ENCODE peak calls at places on chromosomes 2 and 18, in eight cellular contexts. One of them, this sample, is unnamed.

GRCh38 chr2:168565512-168565911 is 109.4 kb downstream of the CERS6 start:
- DNase-seq in M059J: no peak
- DNase-seq in NCI-H526: no peak
- DNase-seq in activated T-helper 2 cell treated with anti-CD3 and anti-CD28 coated beads, Interferon-gamma antibody, Interleukin-2, Interleukin-4, amounts not matched to agents 10 μg/mL and 5 μg/mL and 100 μg/mL, durations not matched to agents 14 hours and 24 hours and 36 hours: no peak
- DNase-seq in mesenchymal stem cell: no peak
- DNase-seq in cardiac muscle cell: no peak
- DNase-seq in Ammon's horn: peak
- DNase-seq in bronchial epithelial cell: no peak
- DNase-seq in this sample: no peak

GRCh38 chr2:191679818-191680600 is 2.1 kb downstream of the NABP1 start:
- DNase-seq in M059J: peak
- DNase-seq in NCI-H526: no peak
- DNase-seq in activated T-helper 2 cell treated with anti-CD3 and anti-CD28 coated beads, Interferon-gamma antibody, Interleukin-2, Interleukin-4, amounts not matched to agents 10 μg/mL and 5 μg/mL and 100 μg/mL, durations not matched to agents 14 hours and 24 hours and 36 hours: no peak
- DNase-seq in mesenchymal stem cell: peak
- DNase-seq in cardiac muscle cell: peak
- DNase-seq in Ammon's horn: no peak
- DNase-seq in bronchial epithelial cell: peak
- DNase-seq in this sample: no peak

GRCh38 chr18:46469186-46469915 is 187.7 kb downstream of the LOXHD1 start:
- DNase-seq in M059J: peak
- DNase-seq in NCI-H526: no peak
- DNase-seq in activated T-helper 2 cell treated with anti-CD3 and anti-CD28 coated beads, Interferon-gamma antibody, Interleukin-2, Interleukin-4, amounts not matched to agents 10 μg/mL and 5 μg/mL and 100 μg/mL, durations not matched to agents 14 hours and 24 hours and 36 hours: no peak
- DNase-seq in mesenchymal stem cell: no peak
- DNase-seq in cardiac muscle cell: no peak
- DNase-seq in Ammon's horn: no peak
- DNase-seq in bronchial epithelial cell: peak
- DNase-seq in this sample: no peak

GRCh38 chr18:24987933-24988840 is 363.8 kb downstream of the ZNF521 start:
- DNase-seq in M059J: no peak
- DNase-seq in NCI-H526: no peak
- DNase-seq in activated T-helper 2 cell treated with anti-CD3 and anti-CD28 coated beads, Interferon-gamma antibody, Interleukin-2, Interleukin-4, amounts not matched to agents 10 μg/mL and 5 μg/mL and 100 μg/mL, durations not matched to agents 14 hours and 24 hours and 36 hours: no peak
- DNase-seq in mesenchymal stem cell: no peak
- DNase-seq in cardiac muscle cell: no peak
- DNase-seq in Ammon's horn: no peak
- DNase-seq in bronchial epithelial cell: no peak
- DNase-seq in this sample: no peak

GRCh38 chr18:7084766-7085080 is 32.9 kb downstream of the LAMA1 start:
- DNase-seq in M059J: peak
- DNase-seq in NCI-H526: no peak
- DNase-seq in activated T-helper 2 cell treated with anti-CD3 and anti-CD28 coated beads, Interferon-gamma antibody, Interleukin-2, Interleukin-4, amounts not matched to agents 10 μg/mL and 5 μg/mL and 100 μg/mL, durations not matched to agents 14 hours and 24 hours and 36 hours: no peak
- DNase-seq in mesenchymal stem cell: peak
- DNase-seq in cardiac muscle cell: peak
- DNase-seq in Ammon's horn: no peak
- DNase-seq in bronchial epithelial cell: peak
- DNase-seq in this sample: no peak

GRCh38 chr2:11940121-11940743 is 193.8 kb downstream of the LPIN1 start:
- DNase-seq in M059J: no peak
- DNase-seq in NCI-H526: no peak
- DNase-seq in activated T-helper 2 cell treated with anti-CD3 and anti-CD28 coated beads, Interferon-gamma antibody, Interleukin-2, Interleukin-4, amounts not matched to agents 10 μg/mL and 5 μg/mL and 100 μg/mL, durations not matched to agents 14 hours and 24 hours and 36 hours: no peak
- DNase-seq in mesenchymal stem cell: no peak
- DNase-seq in cardiac muscle cell: no peak
- DNase-seq in Ammon's horn: no peak
- DNase-seq in bronchial epithelial cell: no peak
- DNase-seq in this sample: no peak

GRCh38 chr2:31980674-31981356 is 30.0 kb downstream of the MEMO1 start:
- DNase-seq in M059J: no peak
- DNase-seq in NCI-H526: no peak
- DNase-seq in activated T-helper 2 cell treated with anti-CD3 and anti-CD28 coated beads, Interferon-gamma antibody, Interleukin-2, Interleukin-4, amounts not matched to agents 10 μg/mL and 5 μg/mL and 100 μg/mL, durations not matched to agents 14 hours and 24 hours and 36 hours: no peak
- DNase-seq in mesenchymal stem cell: peak
- DNase-seq in cardiac muscle cell: peak
- DNase-seq in Ammon's horn: peak
- DNase-seq in bronchial epithelial cell: peak
- DNase-seq in this sample: no peak

GRCh38 chr2:126921066-126921465 is 22.4 kb downstream of the TEX51 start:
- DNase-seq in M059J: no peak
- DNase-seq in NCI-H526: no peak
- DNase-seq in activated T-helper 2 cell treated with anti-CD3 and anti-CD28 coated beads, Interferon-gamma antibody, Interleukin-2, Interleukin-4, amounts not matched to agents 10 μg/mL and 5 μg/mL and 100 μg/mL, durations not matched to agents 14 hours and 24 hours and 36 hours: no peak
- DNase-seq in mesenchymal stem cell: no peak
- DNase-seq in cardiac muscle cell: no peak
- DNase-seq in Ammon's horn: no peak
- DNase-seq in bronchial epithelial cell: no peak
- DNase-seq in this sample: no peak

GRCh38 chr18:32911660-32912284 is 138.9 kb upstream of the KLHL14 start:
- DNase-seq in M059J: no peak
- DNase-seq in NCI-H526: no peak
- DNase-seq in activated T-helper 2 cell treated with anti-CD3 and anti-CD28 coated beads, Interferon-gamma antibody, Interleukin-2, Interleukin-4, amounts not matched to agents 10 μg/mL and 5 μg/mL and 100 μg/mL, durations not matched to agents 14 hours and 24 hours and 36 hours: no peak
- DNase-seq in mesenchymal stem cell: peak
- DNase-seq in cardiac muscle cell: no peak
- DNase-seq in Ammon's horn: no peak
- DNase-seq in bronchial epithelial cell: peak
- DNase-seq in this sample: peak

GRCh38 chr2:231160701-231161100 is 35.9 kb upstream of the HTR2B start:
- DNase-seq in M059J: no peak
- DNase-seq in NCI-H526: no peak
- DNase-seq in activated T-helper 2 cell treated with anti-CD3 and anti-CD28 coated beads, Interferon-gamma antibody, Interleukin-2, Interleukin-4, amounts not matched to agents 10 μg/mL and 5 μg/mL and 100 μg/mL, durations not matched to agents 14 hours and 24 hours and 36 hours: no peak
- DNase-seq in mesenchymal stem cell: no peak
- DNase-seq in cardiac muscle cell: no peak
- DNase-seq in Ammon's horn: no peak
- DNase-seq in bronchial epithelial cell: no peak
- DNase-seq in this sample: no peak

GRCh38 chr2:145931836-145932352 is 1412.0 kb upstream of the ZEB2 start:
- DNase-seq in M059J: peak
- DNase-seq in NCI-H526: no peak
- DNase-seq in activated T-helper 2 cell treated with anti-CD3 and anti-CD28 coated beads, Interferon-gamma antibody, Interleukin-2, Interleukin-4, amounts not matched to agents 10 μg/mL and 5 μg/mL and 100 μg/mL, durations not matched to agents 14 hours and 24 hours and 36 hours: no peak
- DNase-seq in mesenchymal stem cell: no peak
- DNase-seq in cardiac muscle cell: no peak
- DNase-seq in Ammon's horn: peak
- DNase-seq in bronchial epithelial cell: no peak
- DNase-seq in this sample: no peak

GRCh38 chr2:95052301-95052700 is 26.8 kb downstream of the MAL start:
- DNase-seq in M059J: peak
- DNase-seq in NCI-H526: no peak
- DNase-seq in activated T-helper 2 cell treated with anti-CD3 and anti-CD28 coated beads, Interferon-gamma antibody, Interleukin-2, Interleukin-4, amounts not matched to agents 10 μg/mL and 5 μg/mL and 100 μg/mL, durations not matched to agents 14 hours and 24 hours and 36 hours: no peak
- DNase-seq in mesenchymal stem cell: no peak
- DNase-seq in cardiac muscle cell: no peak
- DNase-seq in Ammon's horn: no peak
- DNase-seq in bronchial epithelial cell: peak
- DNase-seq in this sample: no peak

GRCh38 chr2:231605607-231606091 is 13.0 kb downstream of the TEX44 start:
- DNase-seq in M059J: no peak
- DNase-seq in NCI-H526: peak
- DNase-seq in activated T-helper 2 cell treated with anti-CD3 and anti-CD28 coated beads, Interferon-gamma antibody, Interleukin-2, Interleukin-4, amounts not matched to agents 10 μg/mL and 5 μg/mL and 100 μg/mL, durations not matched to agents 14 hours and 24 hours and 36 hours: no peak
- DNase-seq in mesenchymal stem cell: peak
- DNase-seq in cardiac muscle cell: no peak
- DNase-seq in Ammon's horn: peak
- DNase-seq in bronchial epithelial cell: no peak
- DNase-seq in this sample: no peak

GRCh38 chr18:3321133-3321812 is 59.3 kb downstream of the MYL12B start:
- DNase-seq in M059J: peak
- DNase-seq in NCI-H526: no peak
- DNase-seq in activated T-helper 2 cell treated with anti-CD3 and anti-CD28 coated beads, Interferon-gamma antibody, Interleukin-2, Interleukin-4, amounts not matched to agents 10 μg/mL and 5 μg/mL and 100 μg/mL, durations not matched to agents 14 hours and 24 hours and 36 hours: no peak
- DNase-seq in mesenchymal stem cell: peak
- DNase-seq in cardiac muscle cell: peak
- DNase-seq in Ammon's horn: no peak
- DNase-seq in bronchial epithelial cell: peak
- DNase-seq in this sample: no peak

GRCh38 chr2:46087492-46087891 is 209.7 kb upstream of the EPAS1 start:
- DNase-seq in M059J: no peak
- DNase-seq in NCI-H526: no peak
- DNase-seq in activated T-helper 2 cell treated with anti-CD3 and anti-CD28 coated beads, Interferon-gamma antibody, Interleukin-2, Interleukin-4, amounts not matched to agents 10 μg/mL and 5 μg/mL and 100 μg/mL, durations not matched to agents 14 hours and 24 hours and 36 hours: no peak
- DNase-seq in mesenchymal stem cell: no peak
- DNase-seq in cardiac muscle cell: no peak
- DNase-seq in Ammon's horn: no peak
- DNase-seq in bronchial epithelial cell: no peak
- DNase-seq in this sample: no peak

GRCh38 chr2:226079186-226079585 is 679.7 kb downstream of the NYAP2 start:
- DNase-seq in M059J: peak
- DNase-seq in NCI-H526: no peak
- DNase-seq in activated T-helper 2 cell treated with anti-CD3 and anti-CD28 coated beads, Interferon-gamma antibody, Interleukin-2, Interleukin-4, amounts not matched to agents 10 μg/mL and 5 μg/mL and 100 μg/mL, durations not matched to agents 14 hours and 24 hours and 36 hours: no peak
- DNase-seq in mesenchymal stem cell: no peak
- DNase-seq in cardiac muscle cell: peak
- DNase-seq in Ammon's horn: no peak
- DNase-seq in bronchial epithelial cell: no peak
- DNase-seq in this sample: no peak

GRCh38 chr2:134705861-134706586 is 12.8 kb downstream of the TMEM163 start:
- DNase-seq in M059J: no peak
- DNase-seq in NCI-H526: no peak
- DNase-seq in activated T-helper 2 cell treated with anti-CD3 and anti-CD28 coated beads, Interferon-gamma antibody, Interleukin-2, Interleukin-4, amounts not matched to agents 10 μg/mL and 5 μg/mL and 100 μg/mL, durations not matched to agents 14 hours and 24 hours and 36 hours: no peak
- DNase-seq in mesenchymal stem cell: no peak
- DNase-seq in cardiac muscle cell: no peak
- DNase-seq in Ammon's horn: no peak
- DNase-seq in bronchial epithelial cell: no peak
- DNase-seq in this sample: peak

GRCh38 chr2:222993920-222994650 is 57.9 kb upstream of the KCNE4 start:
- DNase-seq in M059J: peak
- DNase-seq in NCI-H526: peak
- DNase-seq in activated T-helper 2 cell treated with anti-CD3 and anti-CD28 coated beads, Interferon-gamma antibody, Interleukin-2, Interleukin-4, amounts not matched to agents 10 μg/mL and 5 μg/mL and 100 μg/mL, durations not matched to agents 14 hours and 24 hours and 36 hours: no peak
- DNase-seq in mesenchymal stem cell: peak
- DNase-seq in cardiac muscle cell: peak
- DNase-seq in Ammon's horn: peak
- DNase-seq in bronchial epithelial cell: no peak
- DNase-seq in this sample: peak

GRCh38 chr18:44679912-44680270 is 797 bp upstream of the SETBP1 start:
- DNase-seq in M059J: peak
- DNase-seq in NCI-H526: no peak
- DNase-seq in activated T-helper 2 cell treated with anti-CD3 and anti-CD28 coated beads, Interferon-gamma antibody, Interleukin-2, Interleukin-4, amounts not matched to agents 10 μg/mL and 5 μg/mL and 100 μg/mL, durations not matched to agents 14 hours and 24 hours and 36 hours: peak
- DNase-seq in mesenchymal stem cell: peak
- DNase-seq in cardiac muscle cell: peak
- DNase-seq in Ammon's horn: peak
- DNase-seq in bronchial epithelial cell: peak
- DNase-seq in this sample: peak

GRCh38 chr2:46410273-46411244 is 68.8 kb upstream of the TMEM247 start:
- DNase-seq in M059J: no peak
- DNase-seq in NCI-H526: no peak
- DNase-seq in activated T-helper 2 cell treated with anti-CD3 and anti-CD28 coated beads, Interferon-gamma antibody, Interleukin-2, Interleukin-4, amounts not matched to agents 10 μg/mL and 5 μg/mL and 100 μg/mL, durations not matched to agents 14 hours and 24 hours and 36 hours: no peak
- DNase-seq in mesenchymal stem cell: no peak
- DNase-seq in cardiac muscle cell: no peak
- DNase-seq in Ammon's horn: no peak
- DNase-seq in bronchial epithelial cell: no peak
- DNase-seq in this sample: no peak

GRCh38 chr2:73963385-73964120 is 21.2 kb upstream of the TET3 start:
- DNase-seq in M059J: no peak
- DNase-seq in NCI-H526: no peak
- DNase-seq in activated T-helper 2 cell treated with anti-CD3 and anti-CD28 coated beads, Interferon-gamma antibody, Interleukin-2, Interleukin-4, amounts not matched to agents 10 μg/mL and 5 μg/mL and 100 μg/mL, durations not matched to agents 14 hours and 24 hours and 36 hours: peak
- DNase-seq in mesenchymal stem cell: no peak
- DNase-seq in cardiac muscle cell: peak
- DNase-seq in Ammon's horn: no peak
- DNase-seq in bronchial epithelial cell: no peak
- DNase-seq in this sample: no peak

GRCh38 chr18:73879771-73880170 is 267.9 kb downstream of the FBXO15 start:
- DNase-seq in M059J: peak
- DNase-seq in NCI-H526: no peak
- DNase-seq in activated T-helper 2 cell treated with anti-CD3 and anti-CD28 coated beads, Interferon-gamma antibody, Interleukin-2, Interleukin-4, amounts not matched to agents 10 μg/mL and 5 μg/mL and 100 μg/mL, durations not matched to agents 14 hours and 24 hours and 36 hours: no peak
- DNase-seq in mesenchymal stem cell: peak
- DNase-seq in cardiac muscle cell: peak
- DNase-seq in Ammon's horn: no peak
- DNase-seq in bronchial epithelial cell: no peak
- DNase-seq in this sample: no peak

GRCh38 chr2:71609958-71610357 is 156.6 kb downstream of the DYSF start:
- DNase-seq in M059J: peak
- DNase-seq in NCI-H526: no peak
- DNase-seq in activated T-helper 2 cell treated with anti-CD3 and anti-CD28 coated beads, Interferon-gamma antibody, Interleukin-2, Interleukin-4, amounts not matched to agents 10 μg/mL and 5 μg/mL and 100 μg/mL, durations not matched to agents 14 hours and 24 hours and 36 hours: no peak
- DNase-seq in mesenchymal stem cell: peak
- DNase-seq in cardiac muscle cell: peak
- DNase-seq in Ammon's horn: no peak
- DNase-seq in bronchial epithelial cell: peak
- DNase-seq in this sample: no peak

GRCh38 chr2:241833101-241833937 is 24.3 kb downstream of the NEU4 start:
- DNase-seq in M059J: peak
- DNase-seq in NCI-H526: no peak
- DNase-seq in activated T-helper 2 cell treated with anti-CD3 and anti-CD28 coated beads, Interferon-gamma antibody, Interleukin-2, Interleukin-4, amounts not matched to agents 10 μg/mL and 5 μg/mL and 100 μg/mL, durations not matched to agents 14 hours and 24 hours and 36 hours: no peak
- DNase-seq in mesenchymal stem cell: no peak
- DNase-seq in cardiac muscle cell: peak
- DNase-seq in Ammon's horn: no peak
- DNase-seq in bronchial epithelial cell: no peak
- DNase-seq in this sample: no peak

GRCh38 chr2:51918113-51918512 is 886.2 kb upstream of the NRXN1 start:
- DNase-seq in M059J: no peak
- DNase-seq in NCI-H526: no peak
- DNase-seq in activated T-helper 2 cell treated with anti-CD3 and anti-CD28 coated beads, Interferon-gamma antibody, Interleukin-2, Interleukin-4, amounts not matched to agents 10 μg/mL and 5 μg/mL and 100 μg/mL, durations not matched to agents 14 hours and 24 hours and 36 hours: no peak
- DNase-seq in mesenchymal stem cell: no peak
- DNase-seq in cardiac muscle cell: peak
- DNase-seq in Ammon's horn: no peak
- DNase-seq in bronchial epithelial cell: peak
- DNase-seq in this sample: no peak

GRCh38 chr2:62939735-62940491 is 110.7 kb upstream of the OTX1 start:
- DNase-seq in M059J: peak
- DNase-seq in NCI-H526: no peak
- DNase-seq in activated T-helper 2 cell treated with anti-CD3 and anti-CD28 coated beads, Interferon-gamma antibody, Interleukin-2, Interleukin-4, amounts not matched to agents 10 μg/mL and 5 μg/mL and 100 μg/mL, durations not matched to agents 14 hours and 24 hours and 36 hours: no peak
- DNase-seq in mesenchymal stem cell: peak
- DNase-seq in cardiac muscle cell: peak
- DNase-seq in Ammon's horn: no peak
- DNase-seq in bronchial epithelial cell: peak
- DNase-seq in this sample: no peak

GRCh38 chr2:200385063-200385635 is 78.7 kb downstream of the SPATS2L start:
- DNase-seq in M059J: no peak
- DNase-seq in NCI-H526: no peak
- DNase-seq in activated T-helper 2 cell treated with anti-CD3 and anti-CD28 coated beads, Interferon-gamma antibody, Interleukin-2, Interleukin-4, amounts not matched to agents 10 μg/mL and 5 μg/mL and 100 μg/mL, durations not matched to agents 14 hours and 24 hours and 36 hours: no peak
- DNase-seq in mesenchymal stem cell: no peak
- DNase-seq in cardiac muscle cell: no peak
- DNase-seq in Ammon's horn: no peak
- DNase-seq in bronchial epithelial cell: no peak
- DNase-seq in this sample: no peak

GRCh38 chr2:221370076-221370941 is 201.8 kb downstream of the EPHA4 start:
- DNase-seq in M059J: no peak
- DNase-seq in NCI-H526: no peak
- DNase-seq in activated T-helper 2 cell treated with anti-CD3 and anti-CD28 coated beads, Interferon-gamma antibody, Interleukin-2, Interleukin-4, amounts not matched to agents 10 μg/mL and 5 μg/mL and 100 μg/mL, durations not matched to agents 14 hours and 24 hours and 36 hours: no peak
- DNase-seq in mesenchymal stem cell: no peak
- DNase-seq in cardiac muscle cell: no peak
- DNase-seq in Ammon's horn: no peak
- DNase-seq in bronchial epithelial cell: no peak
- DNase-seq in this sample: no peak

GRCh38 chr2:40096360-40096759 is 317.3 kb upstream of the THUMPD2 start:
- DNase-seq in M059J: peak
- DNase-seq in NCI-H526: no peak
- DNase-seq in activated T-helper 2 cell treated with anti-CD3 and anti-CD28 coated beads, Interferon-gamma antibody, Interleukin-2, Interleukin-4, amounts not matched to agents 10 μg/mL and 5 μg/mL and 100 μg/mL, durations not matched to agents 14 hours and 24 hours and 36 hours: no peak
- DNase-seq in mesenchymal stem cell: no peak
- DNase-seq in cardiac muscle cell: peak
- DNase-seq in Ammon's horn: no peak
- DNase-seq in bronchial epithelial cell: peak
- DNase-seq in this sample: no peak

GRCh38 chr2:173106959-173107628 is 31.4 kb downstream of the MAP3K20 start:
- DNase-seq in M059J: no peak
- DNase-seq in NCI-H526: no peak
- DNase-seq in activated T-helper 2 cell treated with anti-CD3 and anti-CD28 coated beads, Interferon-gamma antibody, Interleukin-2, Interleukin-4, amounts not matched to agents 10 μg/mL and 5 μg/mL and 100 μg/mL, durations not matched to agents 14 hours and 24 hours and 36 hours: no peak
- DNase-seq in mesenchymal stem cell: no peak
- DNase-seq in cardiac muscle cell: no peak
- DNase-seq in Ammon's horn: no peak
- DNase-seq in bronchial epithelial cell: no peak
- DNase-seq in this sample: no peak

GRCh38 chr2:200469708-200470600 is 39.9 kb downstream of the KCTD18 start:
- DNase-seq in M059J: no peak
- DNase-seq in NCI-H526: peak
- DNase-seq in activated T-helper 2 cell treated with anti-CD3 and anti-CD28 coated beads, Interferon-gamma antibody, Interleukin-2, Interleukin-4, amounts not matched to agents 10 μg/mL and 5 μg/mL and 100 μg/mL, durations not matched to agents 14 hours and 24 hours and 36 hours: no peak
- DNase-seq in mesenchymal stem cell: no peak
- DNase-seq in cardiac muscle cell: peak
- DNase-seq in Ammon's horn: peak
- DNase-seq in bronchial epithelial cell: no peak
- DNase-seq in this sample: no peak

GRCh38 chr18:35547008-35547605 is 34.4 kb upstream of the GALNT1 start:
- DNase-seq in M059J: no peak
- DNase-seq in NCI-H526: no peak
- DNase-seq in activated T-helper 2 cell treated with anti-CD3 and anti-CD28 coated beads, Interferon-gamma antibody, Interleukin-2, Interleukin-4, amounts not matched to agents 10 μg/mL and 5 μg/mL and 100 μg/mL, durations not matched to agents 14 hours and 24 hours and 36 hours: no peak
- DNase-seq in mesenchymal stem cell: no peak
- DNase-seq in cardiac muscle cell: no peak
- DNase-seq in Ammon's horn: no peak
- DNase-seq in bronchial epithelial cell: no peak
- DNase-seq in this sample: no peak

GRCh38 chr2:188808921-188809320 is 165.3 kb upstream of the COL3A1 start:
- DNase-seq in M059J: peak
- DNase-seq in NCI-H526: no peak
- DNase-seq in activated T-helper 2 cell treated with anti-CD3 and anti-CD28 coated beads, Interferon-gamma antibody, Interleukin-2, Interleukin-4, amounts not matched to agents 10 μg/mL and 5 μg/mL and 100 μg/mL, durations not matched to agents 14 hours and 24 hours and 36 hours: no peak
- DNase-seq in mesenchymal stem cell: peak
- DNase-seq in cardiac muscle cell: peak
- DNase-seq in Ammon's horn: no peak
- DNase-seq in bronchial epithelial cell: peak
- DNase-seq in this sample: no peak